ENCODE peak calls at places on chromosomes 12 and 14, in nine cellular contexts. X, N, W, R, I, M, L, S and C are unnamed samples.

GRCh38 chr12:19030180-19030579 is 99.4 kb upstream of the PLEKHA5 start:
- DNase-seq in W (peak; percentile 3), X (no peak), L (no peak), M (no peak), N (no peak), I (no peak), S (no peak), R (no peak), C (no peak)

GRCh38 chr12:65740873-65741600 is 83.2 kb upstream of the HMGA2 start:
- DNase-seq in M (peak; percentile 88), X (peak; percentile 95), W (peak; percentile 72), R (peak; percentile 87), N (peak; percentile 70), S (peak; percentile 73), I (no peak), L (peak; percentile 89), C (peak; percentile 93)

GRCh38 chr12:66149702-66150398 is 19.3 kb upstream of the LLPH start:
- DNase-seq in S (no peak), X (no peak), N (no peak), R (no peak), I (no peak), W (no peak), M (no peak), L (peak; percentile 65), C (no peak)

GRCh38 chr12:111953455-111953854 is 59.5 kb downstream of the TMEM116 start:
- DNase-seq in X (no peak), N (no peak), W (no peak), M (peak; percentile 28), S (no peak), R (no peak), L (peak; percentile 27), I (no peak), C (no peak)

GRCh38 chr12:111444706-111445310 is 39.1 kb downstream of the SH2B3 start:
- DNase-seq in L (peak; percentile 66), W (no peak), M (peak; percentile 22), X (peak; percentile 92), N (peak; percentile 34), S (peak; percentile 76), I (no peak), R (peak; percentile 89), C (peak; percentile 42)

GRCh38 chr12:116687888-116688287 is 50.0 kb downstream of the SPRING1 start:
- DNase-seq in R (no peak), L (peak; percentile 26), M (no peak), I (no peak), X (peak; percentile 90), N (peak; percentile 33), S (peak; percentile 70), W (no peak), C (no peak)

GRCh38 chr14:103401223-103402214 is 16.3 kb downstream of the MARK3 start:
- DNase-seq in L (no peak), X (no peak), W (peak; percentile 45), I (peak; percentile 57), R (no peak), M (no peak), N (no peak), S (no peak), C (no peak)

GRCh38 chr12:103181366-103182152 is 224.1 kb downstream of the ASCL1 start:
- DNase-seq in N (no peak), R (peak; percentile 59), X (no peak), S (no peak), W (no peak), I (no peak), M (no peak), L (no peak), C (no peak)

GRCh38 chr12:1681493-1681807 is 9.4 kb upstream of the ADIPOR2 start:
- DNase-seq in S (no peak), N (no peak), M (no peak), W (no peak), I (no peak), R (no peak), X (no peak), L (no peak), C (no peak)

GRCh38 chr14:85087201-85087600 is 442.7 kb upstream of the FLRT2 start:
- DNase-seq in N (no peak), I (no peak), M (no peak), S (no peak), R (no peak), W (no peak), X (no peak), L (no peak), C (no peak)

GRCh38 chr12:162467-163307 is 51.3 kb downstream of the SLC6A12 start:
- DNase-seq in W (no peak), L (no peak), R (no peak), I (no peak), S (no peak), N (no peak), X (no peak), M (no peak), C (no peak)

GRCh38 chr12:67939611-67940010 is 49.6 kb upstream of the IFNG-AS1 start:
- DNase-seq in S (no peak), R (no peak), W (no peak), I (no peak), X (no peak), M (no peak), N (no peak), L (no peak), C (no peak)

GRCh38 chr12:122975790-122976647 is 975 bp downstream of the OGFOD2 start:
- DNase-seq in N (no peak), I (no peak), W (no peak), R (no peak), S (no peak), M (no peak), X (no peak), L (no peak), C (no peak)

GRCh38 chr12:30796508-30796780 is 41.7 kb upstream of the CAPRIN2 start:
- DNase-seq in I (no peak), M (peak; percentile 41), R (no peak), W (peak; percentile 71), L (no peak), S (peak; percentile 62), X (peak; percentile 86), N (no peak), C (no peak)

GRCh38 chr14:88013750-88014349 is 8.9 kb downstream of the GPR65 start:
- DNase-seq in X (peak; percentile 92), N (peak; percentile 47), I (peak; percentile 37), W (peak; percentile 53), L (peak; percentile 79), R (peak; percentile 51), M (peak; percentile 66), S (peak; percentile 58), C (no peak)

GRCh38 chr12:15407025-15407424 is 84.7 kb downstream of the PTPRO start:
- DNase-seq in W (no peak), N (no peak), L (no peak), X (no peak), R (no peak), M (no peak), I (no peak), S (no peak), C (no peak)

GRCh38 chr12:28872654-28873268 is 276.3 kb upstream of the FAR2 start:
- DNase-seq in W (peak; percentile 44), X (no peak), S (no peak), R (peak; percentile 30), I (no peak), N (peak; percentile 24), M (no peak), L (peak; percentile 57), C (no peak)

GRCh38 chr12:44015333-44015941 is 179.6 kb downstream of the TMEM117 start:
- DNase-seq in M (no peak), X (no peak), W (peak; percentile 38), R (peak; percentile 39), N (no peak), S (no peak), I (peak; percentile 47), L (peak; percentile 10), C (no peak)

GRCh38 chr14:66495214-66496098 is 9.3 kb downstream of the CCDC196 start:
- DNase-seq in R (peak; percentile 48), W (peak; percentile 46), M (peak; percentile 50), L (peak; percentile 71), S (no peak), I (peak; percentile 47), X (no peak), N (peak; percentile 46), C (no peak)

GRCh38 chr12:13428538-13429265 is 232.2 kb downstream of the EMP1 start:
- DNase-seq in X (no peak), N (peak; percentile 34), W (no peak), L (no peak), M (no peak), I (no peak), S (no peak), R (no peak), C (no peak)

GRCh38 chr14:26191123-26191522 is 406.7 kb downstream of the NOVA1 start:
- DNase-seq in R (no peak), W (no peak), M (no peak), I (no peak), X (no peak), N (no peak), L (no peak), S (no peak), C (no peak)
- TF ChIP-seq CTCF in R (no peak), W (no peak), M (no peak), I (no peak), X (no peak), N (no peak), L (no peak), S (no peak), C (no peak)

DNA sequence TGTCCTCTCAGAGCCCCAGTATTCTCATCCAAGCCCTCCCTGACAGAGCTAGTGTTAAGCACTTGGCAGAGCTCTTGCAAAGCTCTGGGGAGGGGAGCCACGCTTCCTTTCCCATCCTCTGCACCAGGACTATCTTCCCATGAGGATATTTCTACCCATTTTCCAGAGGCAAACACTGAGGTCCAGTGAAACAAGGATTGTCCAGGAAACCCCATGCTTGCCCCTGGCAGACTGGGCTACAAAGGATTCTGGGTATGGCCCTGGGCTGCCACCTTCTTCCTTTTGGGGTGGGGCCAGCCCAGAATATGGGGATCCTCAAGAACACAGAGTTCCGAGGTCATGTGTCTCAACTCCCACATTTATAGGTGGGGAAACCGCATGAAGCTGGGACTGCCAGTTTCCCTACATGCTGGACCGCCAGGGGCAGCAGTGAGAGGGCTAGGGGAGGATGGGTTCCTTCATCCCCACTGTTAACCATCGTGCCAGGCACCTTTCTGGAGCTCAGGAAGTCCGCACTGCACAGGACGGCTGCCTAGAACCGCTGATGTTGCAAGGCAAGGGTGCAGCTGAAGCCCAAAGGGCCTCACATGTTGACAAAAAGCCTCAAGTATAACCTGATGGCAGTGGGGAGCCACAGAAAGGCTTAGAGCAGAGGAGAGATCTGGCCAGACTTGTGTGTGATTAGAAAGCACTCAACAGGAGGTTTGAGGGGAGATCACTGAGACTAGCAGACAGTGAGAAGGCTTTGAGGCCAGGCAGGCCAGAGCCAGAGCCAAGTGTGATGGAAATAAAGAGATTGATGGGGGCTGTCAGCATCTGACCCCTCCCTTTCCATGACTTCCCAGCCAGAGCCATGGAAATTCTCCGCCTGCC is 5.5 kb upstream of the CCDC85C start:
- DNase-seq in S (no peak), R (no peak), I (no peak), X (no peak), M (no peak), W (no peak), L (no peak), N (peak; percentile 40), C (no peak)
- TF ChIP-seq CTCF in S (no peak), R (peak; percentile 32), I (peak; percentile 89), X (no peak), M (no peak), W (peak; percentile 45), L (no peak), N (peak; percentile 38), C (no peak)

GRCh38 chr14:45664668-45665356 is 411.8 kb upstream of the MIS18BP1 start:
- DNase-seq in W (no peak), M (no peak), S (no peak), L (no peak), N (no peak), X (no peak), R (no peak), I (no peak), C (no peak)
- TF ChIP-seq CTCF in W (no peak), M (no peak), S (no peak), L (no peak), N (no peak), X (no peak), R (no peak), I (peak; percentile 41), C (peak; percentile 16)

GRCh38 chr12:71415336-71416231 is 24.0 kb upstream of the LGR5 start:
- DNase-seq in S (no peak), I (peak; percentile 37), M (no peak), L (peak; percentile 66), R (peak; percentile 45), W (peak; percentile 43), N (no peak), X (no peak), C (no peak)
- TF ChIP-seq CTCF in S (peak; percentile 85), I (peak; percentile 74), M (no peak), L (peak; percentile 33), R (peak; percentile 61), W (peak; percentile 79), N (peak; percentile 36), X (no peak), C (peak; percentile 92)